ENCODE peak calls at places on chromosomes 6 and 20, in seven cellular contexts. R, Y, U, Q, V, D and O are unnamed samples.

GRCh38 chr6:154166140-154166539 is 127.1 kb downstream of the OPRM1 start:
- DNase-seq in R (no peak), Y (no peak), U (no peak), Q (no peak), V (no peak), D (no peak), O (no peak)

GRCh38 chr20:50575869-50576720 is 65.9 kb downstream of the PTPN1 start:
- DNase-seq in R (peak; percentile 69), Y (peak; percentile 86), U (peak; percentile 50), Q (no peak), V (peak; percentile 54), D (peak; percentile 79), O (no peak)

GRCh38 chr6:80003841-80004198 is 629 bp upstream of the TTK start:
- DNase-seq in R (no peak), Y (peak; percentile 1), U (no peak), Q (no peak), V (no peak), D (peak; percentile 31), O (peak; percentile 2)

GRCh38 chr6:16712931-16713484 is 48.3 kb downstream of the ATXN1 start:
- DNase-seq in R (no peak), Y (peak; percentile 36), U (no peak), Q (peak; percentile 87), V (peak; percentile 91), D (peak; percentile 54), O (no peak)

GRCh38 chr6:122214605-122215318 is 184.7 kb upstream of the HSF2 start:
- DNase-seq in R (no peak), Y (no peak), U (no peak), Q (no peak), V (no peak), D (no peak), O (no peak)

GRCh38 chr6:139970591-139970991 is 596.1 kb upstream of the CITED2 start:
- DNase-seq in R (no peak), Y (no peak), U (no peak), Q (no peak), V (peak; percentile 65), D (no peak), O (no peak)

GRCh38 chr6:85458782-85459181 is 8.9 kb downstream of the NT5E start:
- DNase-seq in R (no peak), Y (no peak), U (no peak), Q (no peak), V (peak; percentile 59), D (no peak), O (no peak)

GRCh38 chr20:41440882-41441281 is 74.3 kb upstream of the EMILIN3 start:
- DNase-seq in R (no peak), Y (no peak), U (no peak), Q (no peak), V (no peak), D (no peak), O (no peak)

GRCh38 chr20:61785567-61785816 is 280.2 kb downstream of the TAF4 start:
- DNase-seq in R (no peak), Y (no peak), U (no peak), Q (no peak), V (no peak), D (no peak), O (no peak)

GRCh38 chr20:1805161-1805581 is 90.0 kb upstream of the SIRPA start:
- DNase-seq in R (no peak), Y (no peak), U (no peak), Q (no peak), V (no peak), D (no peak), O (no peak)

GRCh38 chr20:63087872-63088680 is 81.3 kb upstream of the BHLHE23 start:
- DNase-seq in R (no peak), Y (no peak), U (no peak), Q (no peak), V (no peak), D (no peak), O (no peak)

GRCh38 chr6:75483136-75483952 is 10.3 kb downstream of the FILIP1 start:
- DNase-seq in R (no peak), Y (no peak), U (no peak), Q (no peak), V (no peak), D (no peak), O (no peak)

GRCh38 chr20:2771631-2772080 is 28.8 kb downstream of the CPXM1 start:
- DNase-seq in R (no peak), Y (no peak), U (no peak), Q (no peak), V (no peak), D (no peak), O (peak; percentile 29)

GRCh38 chr6:79946242-79946641 is 1.1 kb downstream of the ELOVL4 start:
- DNase-seq in R (no peak), Y (peak; percentile 11), U (no peak), Q (no peak), V (peak; percentile 40), D (peak; percentile 21), O (peak; percentile 29)

GRCh38 chr6:85192596-85192995 is 257.3 kb upstream of the NT5E start:
- DNase-seq in R (no peak), Y (no peak), U (no peak), Q (no peak), V (no peak), D (no peak), O (no peak)